ENCODE peak calls at places on chromosomes 5 and 9, in seven cellular contexts. K is globus pallidus; A is mesenchymal stem cell; B is PC-3; N is activated CD8-positive, alpha-beta memory T cell treated with anti-CD3 and anti-CD28 coated beads, Interleukin-2, amount 50 U/mL, for 48 hours; L is cerebellum; R is AG04449. D is an unnamed sample.

GRCh38 chr9:125550216-125550614 is 156.8 kb downstream of the MAPKAP1 start:
- DNase-seq in K (no peak), A (peak), B (no peak), N (no peak), L (no peak), R (no peak), D (no peak)

GRCh38 chr5:56669534-56670483 is 145.5 kb upstream of the MAP3K1 start:
- DNase-seq in K (peak), A (peak), B (peak), N (peak), L (no peak), R (no peak), D (peak)

GRCh38 chr9:120439147-120439546 is 140.8 kb downstream of the CDK5RAP2 start:
- DNase-seq in K (no peak), A (no peak), B (peak), N (no peak), L (peak), R (no peak), D (no peak)

GRCh38 chr9:37958154-37958553 is 54.2 kb upstream of the SLC25A51 start:
- DNase-seq in K (no peak), A (no peak), B (no peak), N (no peak), L (no peak), R (no peak), D (no peak)

GRCh38 chr5:92548351-92548750 is 1032.7 kb downstream of the NR2F1-AS1 start:
- DNase-seq in K (no peak), A (peak), B (no peak), N (no peak), L (no peak), R (no peak), D (no peak)

GRCh38 chr5:74643160-74643562 is 2.6 kb upstream of the ENC1 start:
- DNase-seq in K (no peak), A (peak), B (peak), N (no peak), L (no peak), R (no peak), D (no peak)

GRCh38 chr9:87567047-87567446 is 69.4 kb downstream of the DAPK1 start:
- DNase-seq in K (no peak), A (no peak), B (no peak), N (no peak), L (peak), R (no peak), D (no peak)

GRCh38 chr5:60929024-60929423 is 15.8 kb downstream of the ERCC8 start:
- DNase-seq in K (no peak), A (peak), B (no peak), N (no peak), L (no peak), R (no peak), D (no peak)

GRCh38 chr9:100561256-100561655 is 16.6 kb upstream of the CAVIN4 start:
- DNase-seq in K (no peak), A (peak), B (no peak), N (no peak), L (no peak), R (no peak), D (no peak)

GRCh38 chr5:28788954-28789353 is 1750.6 kb upstream of the CDH9 start:
- DNase-seq in K (no peak), A (no peak), B (peak), N (no peak), L (no peak), R (no peak), D (no peak)

GRCh38 chr5:50759526-50760280 is 93.3 kb downstream of the PARP8 start:
- DNase-seq in K (no peak), A (no peak), B (no peak), N (no peak), L (no peak), R (no peak), D (no peak)

GRCh38 chr9:90827181-90827866 is 25.7 kb downstream of the SYK start:
- DNase-seq in K (no peak), A (no peak), B (no peak), N (no peak), L (no peak), R (no peak), D (no peak)

GRCh38 chr5:158841918-158842317 is 257.8 kb downstream of the EBF1 start:
- DNase-seq in K (no peak), A (no peak), B (no peak), N (no peak), L (no peak), R (no peak), D (no peak)

GRCh38 chr5:56631719-56632118 is 183.6 kb upstream of the MAP3K1 start:
- DNase-seq in K (no peak), A (no peak), B (no peak), N (no peak), L (no peak), R (no peak), D (no peak)

GRCh38 chr5:17022296-17022695 is 86.2 kb upstream of the MYO10 start:
- DNase-seq in K (no peak), A (peak), B (no peak), N (no peak), L (no peak), R (no peak), D (no peak)

D was measured in putamen.